ENCODE peak calls at places on chromosomes 1 and 21, in seven cellular contexts. F is psoas muscle; B is left lung; A is A549; J is fibroblast of mammary gland; E is CD4-positive, alpha-beta T cell; U is neural crest cell. C is an unnamed sample.

GRCh38 chr1:3461238-3461933 is 6.9 kb downstream of the ARHGEF16 start:
- DNase-seq in F (peak), B (peak), A (no peak), J (no peak), E (no peak), U (no peak), C (no peak)

GRCh38 chr1:219463629-219464028 is 149.3 kb downstream of the ZC3H11B start:
- DNase-seq in F (no peak), B (no peak), A (no peak), J (peak), E (no peak), U (no peak), C (no peak)

GRCh38 chr1:62362061-62362951 is 43.1 kb upstream of the KANK4 start:
- DNase-seq in F (no peak), B (no peak), A (no peak), J (no peak), E (no peak), U (no peak), C (no peak)

GRCh38 chr1:115291731-115292130 is 46.3 kb downstream of the NGF start:
- DNase-seq in F (no peak), B (no peak), A (no peak), J (no peak), E (no peak), U (no peak), C (no peak)

GRCh38 chr1:219659682-219660081 is 46.8 kb upstream of the ZC3H11B start:
- DNase-seq in F (no peak), B (no peak), A (peak), J (peak), E (no peak), U (no peak), C (no peak)

GRCh38 chr21:41851090-41851790 is 27.9 kb downstream of the PRDM15 start:
- DNase-seq in F (no peak), B (peak), A (no peak), J (no peak), E (no peak), U (no peak), C (no peak)

GRCh38 chr1:78843111-78843908 is 163.2 kb downstream of the ADGRL4 start:
- DNase-seq in F (no peak), B (no peak), A (no peak), J (peak), E (no peak), U (no peak), C (no peak)

GRCh38 chr1:211415700-211416099 is 76.3 kb downstream of the RD3 start:
- DNase-seq in F (no peak), B (no peak), A (no peak), J (no peak), E (no peak), U (no peak), C (no peak)

GRCh38 chr1:60281360-60281932 is 207.9 kb upstream of the C1orf87 start:
- DNase-seq in F (peak), B (no peak), A (peak), J (peak), E (no peak), U (peak), C (no peak)

GRCh38 chr1:97743129-97743528 is 177.7 kb downstream of the DPYD start:
- DNase-seq in F (no peak), B (no peak), A (no peak), J (no peak), E (no peak), U (no peak), C (no peak)

GRCh38 chr1:181398544-181398943 is 84.8 kb upstream of the CACNA1E start:
- DNase-seq in F (no peak), B (no peak), A (no peak), J (no peak), E (no peak), U (no peak), C (no peak)

GRCh38 chr1:203202431-203203245 is 16.1 kb upstream of the CHI3L1 start:
- DNase-seq in F (peak), B (no peak), A (no peak), J (peak), E (no peak), U (no peak), C (no peak)

GRCh38 chr1:9201421-9202239 is 32.9 kb upstream of the H6PD start:
- DNase-seq in F (peak), B (peak), A (no peak), J (peak), E (no peak), U (no peak), C (no peak)

GRCh38 chr1:2311184-2312032 is 79.9 kb downstream of the MORN1 start:
- DNase-seq in F (peak), B (no peak), A (peak), J (peak), E (peak), U (peak), C (peak)

GRCh38 chr1:186498695-186499389 is 37.9 kb upstream of the PDC start:
- DNase-seq in F (no peak), B (no peak), A (peak), J (peak), E (no peak), U (no peak), C (no peak)

GRCh38 chr1:163315773-163316374 is 5.9 kb upstream of the NUF2 start:
- DNase-seq in F (no peak), B (no peak), A (peak), J (peak), E (no peak), U (peak), C (peak)

GRCh38 chr1:22375601-22376000 is 76.0 kb upstream of the ZBTB40 start:
- DNase-seq in F (peak), B (no peak), A (no peak), J (no peak), E (no peak), U (no peak), C (no peak)

GRCh38 chr1:85697895-85698294 is 10.3 kb downstream of the ZNHIT6 start:
- DNase-seq in F (no peak), B (no peak), A (no peak), J (no peak), E (no peak), U (no peak), C (no peak)

GRCh38 chr1:85689788-85690404 is 18.3 kb downstream of the ZNHIT6 start:
- DNase-seq in F (no peak), B (no peak), A (no peak), J (no peak), E (no peak), U (no peak), C (no peak)

GRCh38 chr1:85692730-85693314 is 15.4 kb downstream of the ZNHIT6 start:
- DNase-seq in F (no peak), B (no peak), A (peak), J (peak), E (no peak), U (no peak), C (no peak)
- TF ChIP-seq CTCF in F (peak), B (peak), A (peak), J (peak), E (no peak), U (peak), C (peak)

GRCh38 chr1:32516402-32516801 is 22.8 kb upstream of the ZBTB8A start:
- DNase-seq in F (no peak), B (no peak), A (no peak), J (no peak), E (no peak), U (no peak), C (no peak)

GRCh38 chr1:32518976-32519375 is 20.3 kb upstream of the ZBTB8A start:
- DNase-seq in F (no peak), B (no peak), A (no peak), J (no peak), E (no peak), U (no peak), C (no peak)

GRCh38 chr1:32525053-32525452 is 14.2 kb upstream of the ZBTB8A start:
- DNase-seq in F (no peak), B (no peak), A (no peak), J (no peak), E (no peak), U (no peak), C (no peak)

GRCh38 chr1:32525661-32526444 is 13.4 kb upstream of the ZBTB8A start:
- DNase-seq in F (no peak), B (no peak), A (no peak), J (no peak), E (no peak), U (no peak), C (no peak)

GRCh38 chr1:32521165-32521564 is 18.1 kb upstream of the ZBTB8A start:
- DNase-seq in F (no peak), B (no peak), A (peak), J (no peak), E (no peak), U (no peak), C (no peak)
- TF ChIP-seq CTCF in F (no peak), B (no peak), A (no peak), J (no peak), E (no peak), U (no peak), C (no peak)

DNA sequence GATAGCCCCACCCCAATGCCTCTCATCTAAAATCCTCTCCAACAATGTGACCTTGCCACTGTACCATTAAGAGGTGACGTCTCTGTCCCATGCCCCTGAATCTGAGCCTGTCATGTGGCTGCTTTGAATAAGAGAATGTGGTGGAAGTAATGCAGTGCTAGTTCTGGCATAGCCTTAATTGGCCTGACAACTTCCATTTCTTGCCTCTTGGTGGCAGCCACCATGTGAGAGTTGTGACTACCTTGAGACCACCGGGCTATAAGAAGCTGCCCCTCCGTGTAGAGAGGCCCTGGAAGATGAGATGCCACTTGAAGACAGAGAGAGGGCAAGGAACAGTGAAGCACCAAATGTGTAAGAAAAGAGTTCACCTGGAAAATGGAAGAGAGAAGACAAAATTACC is 95.4 kb downstream of the POFUT2 start:
- DNase-seq in F (no peak), B (no peak), A (no peak), J (no peak), E (no peak), U (no peak), C (no peak)
- TF ChIP-seq CTCF in F (no peak), B (no peak), A (no peak), J (no peak), E (no peak), U (no peak), C (no peak)

GRCh38 chr1:19374402-19374801 is 62.3 kb downstream of the SLC66A1 start:
- DNase-seq in F (no peak), B (no peak), A (peak), J (no peak), E (no peak), U (peak), C (no peak)
- TF ChIP-seq CTCF in F (peak), B (no peak), A (no peak), J (peak), E (no peak), U (peak), C (peak)

GRCh38 chr1:235199441-235199840 is 38.4 kb upstream of the RBM34 start:
- DNase-seq in F (no peak), B (no peak), A (peak), J (peak), E (no peak), U (peak), C (no peak)
- TF ChIP-seq CTCF in F (peak), B (no peak), A (peak), J (peak), E (peak), U (peak), C (no peak)

DNA sequence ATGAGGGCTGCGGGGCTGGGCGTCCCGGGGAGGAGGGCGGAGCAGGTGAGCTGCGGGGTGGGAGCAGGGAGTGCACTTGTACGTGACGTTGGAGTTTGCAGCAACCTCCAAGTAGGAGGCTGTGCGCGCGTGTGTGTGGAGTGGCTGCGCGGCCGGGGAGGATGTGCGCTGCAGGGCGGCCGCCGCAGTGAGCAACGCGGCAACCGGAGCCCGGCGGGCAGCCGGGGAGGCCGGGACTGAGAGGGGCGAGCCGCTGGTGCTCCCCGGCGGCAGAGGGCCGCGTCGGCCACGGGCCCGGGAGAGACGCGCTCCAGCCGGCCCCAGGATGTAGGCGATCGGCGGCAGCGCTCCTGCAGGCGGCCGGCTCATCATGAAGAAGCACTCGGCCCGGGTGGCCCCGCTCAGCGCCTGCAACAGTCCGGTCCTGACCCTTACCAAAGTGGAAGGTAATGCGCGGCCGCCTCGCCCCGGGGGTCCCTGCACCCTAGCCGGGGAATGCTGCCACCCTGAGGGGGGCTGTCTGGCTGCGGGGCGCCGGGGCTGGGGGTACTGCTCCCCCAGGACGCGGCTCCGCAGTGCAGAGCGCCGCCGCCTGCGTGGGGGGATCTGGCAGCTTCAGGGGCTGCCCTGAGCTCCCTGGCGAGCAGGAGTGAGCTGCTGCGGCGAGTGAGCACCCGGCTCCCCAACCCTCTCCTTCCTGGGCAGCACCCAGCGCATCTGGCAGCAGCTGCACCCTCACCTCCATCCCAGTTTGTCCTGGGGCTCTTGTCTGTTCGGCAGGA is 158.9 kb upstream of the COA6 start:
- DNase-seq in F (peak), B (peak), A (no peak), J (no peak), E (peak), U (peak), C (no peak)
- TF ChIP-seq CTCF in F (no peak), B (no peak), A (no peak), J (no peak), E (no peak), U (no peak), C (no peak)

DNA sequence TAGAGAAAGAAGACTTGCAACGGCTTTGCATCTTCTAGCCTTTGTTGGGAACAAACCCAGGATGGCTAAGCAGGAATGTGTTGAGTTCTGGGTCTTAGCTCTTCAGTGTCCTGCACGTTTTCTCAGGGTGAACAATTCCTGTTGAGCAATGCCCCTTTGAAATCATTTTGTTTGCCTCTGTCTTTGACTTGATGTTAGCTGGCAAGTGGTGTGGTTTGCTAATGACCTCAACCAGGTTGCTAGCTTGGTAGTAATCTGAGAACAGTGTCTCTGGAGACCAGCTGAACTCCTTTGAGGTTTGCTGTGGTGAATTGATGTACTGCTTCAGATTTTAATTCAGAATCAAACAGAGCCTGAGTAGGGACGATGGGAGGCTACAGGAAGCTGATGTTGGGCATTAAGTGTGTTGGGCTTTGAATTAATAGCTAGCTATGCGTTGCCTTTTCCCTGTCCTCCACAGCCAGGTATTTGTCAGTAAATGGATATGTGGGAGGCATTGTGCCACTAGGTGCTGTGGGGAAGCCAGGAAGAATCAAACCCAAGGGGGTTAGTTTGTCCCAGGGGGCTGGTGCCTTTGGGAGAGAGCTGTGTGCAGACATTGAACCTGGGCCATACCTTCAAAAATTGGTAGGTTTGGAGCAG is 23.3 kb upstream of the SRSF10 start:
- DNase-seq in F (no peak), B (no peak), A (peak), J (peak), E (no peak), U (no peak), C (no peak)
- TF ChIP-seq CTCF in F (peak), B (no peak), A (no peak), J (no peak), E (no peak), U (no peak), C (no peak)

C was measured in mesothelial cell of epicardium.